ENCODE peak calls at places on chromosomes 7 and 10, in six cellular contexts. N is H1, F is K562, C is HL-60, P is GM12878, V is HepG2. K is an unnamed sample.

GRCh38 chr7:80830584-80831319 is 88.1 kb downstream of the SEMA3C start:
- DNase-seq in V (no peak), P (no peak), C (no peak), F (no peak), N (no peak), K (no peak)

GRCh38 chr10:126904807-126905686 is at the start of gene DOCK1:
- DNase-seq in P (no peak), C (no peak), N (peak), F (no peak), V (peak), K (peak)

GRCh38 chr10:75165684-75166622 is 44.6 kb upstream of the VDAC2 start:
- DNase-seq in P (peak), V (no peak), F (no peak), C (peak), N (no peak), K (peak)

GRCh38 chr7:102985176-102985783 is 72.5 kb downstream of the LRRC17 start:
- DNase-seq in N (no peak), C (no peak), F (no peak), V (no peak), P (no peak), K (no peak)

GRCh38 chr7:32591938-32592337 is 96.6 kb downstream of the AVL9 start:
- DNase-seq in N (no peak), C (no peak), F (no peak), P (no peak), V (no peak), K (no peak)

GRCh38 chr10:100482181-100482833 is 19.5 kb downstream of the WNT8B start:
- DNase-seq in P (no peak), C (no peak), V (peak), F (peak), N (peak), K (peak)

GRCh38 chr7:73572767-73573186 is 5.6 kb downstream of the TBL2 start:
- DNase-seq in V (no peak), F (peak), P (no peak), N (no peak), C (no peak), K (no peak)

GRCh38 chr7:30548762-30549344 is 44.2 kb upstream of the GGCT start:
- DNase-seq in N (peak), V (peak), P (no peak), F (peak), C (peak), K (peak)

GRCh38 chr7:105257338-105257737 is 131.4 kb downstream of the SRPK2 start:
- DNase-seq in F (no peak), N (no peak), C (no peak), P (no peak), V (no peak), K (peak)

GRCh38 chr10:117221156-117221711 is 19.7 kb upstream of the SLC18A2 start:
- DNase-seq in P (no peak), C (no peak), F (no peak), N (peak), V (peak), K (peak)

GRCh38 chr10:51786684-51787035 is 87.3 kb upstream of the CSTF2T start:
- DNase-seq in V (no peak), F (no peak), P (no peak), C (no peak), N (no peak), K (no peak)

GRCh38 chr7:1532456-1533254 is 2.2 kb downstream of the MAFK start:
- DNase-seq in F (no peak), P (no peak), C (peak), V (peak), N (no peak), K (no peak)

GRCh38 chr7:155795951-155796350 is 16.3 kb downstream of the SHH start:
- DNase-seq in N (no peak), P (no peak), V (no peak), C (no peak), F (no peak), K (peak)

GRCh38 chr7:97015279-97015678 is 9.4 kb downstream of the DLX5 start:
- DNase-seq in V (no peak), C (no peak), P (no peak), F (no peak), N (no peak), K (no peak)

GRCh38 chr7:97013025-97013424 is 7.7 kb downstream of the DLX6 start:
- DNase-seq in P (no peak), F (no peak), N (peak), V (no peak), C (no peak), K (no peak)

GRCh38 chr7:97013555-97013954 is 8.2 kb downstream of the DLX6 start:
- DNase-seq in N (no peak), F (no peak), C (no peak), V (no peak), P (no peak), K (no peak)

GRCh38 chr7:97012293-97013005 is 7.1 kb downstream of the DLX6 start:
- DNase-seq in F (no peak), N (peak), C (no peak), P (no peak), V (no peak), K (no peak)

GRCh38 chr7:97014145-97014544 is 8.8 kb downstream of the DLX6 start:
- DNase-seq in F (no peak), V (no peak), C (no peak), P (no peak), N (no peak), K (no peak)
- TF ChIP-seq GABPA in F (no peak), V (no peak), C (no peak), P (no peak), N (no peak), K (no peak)

DNA sequence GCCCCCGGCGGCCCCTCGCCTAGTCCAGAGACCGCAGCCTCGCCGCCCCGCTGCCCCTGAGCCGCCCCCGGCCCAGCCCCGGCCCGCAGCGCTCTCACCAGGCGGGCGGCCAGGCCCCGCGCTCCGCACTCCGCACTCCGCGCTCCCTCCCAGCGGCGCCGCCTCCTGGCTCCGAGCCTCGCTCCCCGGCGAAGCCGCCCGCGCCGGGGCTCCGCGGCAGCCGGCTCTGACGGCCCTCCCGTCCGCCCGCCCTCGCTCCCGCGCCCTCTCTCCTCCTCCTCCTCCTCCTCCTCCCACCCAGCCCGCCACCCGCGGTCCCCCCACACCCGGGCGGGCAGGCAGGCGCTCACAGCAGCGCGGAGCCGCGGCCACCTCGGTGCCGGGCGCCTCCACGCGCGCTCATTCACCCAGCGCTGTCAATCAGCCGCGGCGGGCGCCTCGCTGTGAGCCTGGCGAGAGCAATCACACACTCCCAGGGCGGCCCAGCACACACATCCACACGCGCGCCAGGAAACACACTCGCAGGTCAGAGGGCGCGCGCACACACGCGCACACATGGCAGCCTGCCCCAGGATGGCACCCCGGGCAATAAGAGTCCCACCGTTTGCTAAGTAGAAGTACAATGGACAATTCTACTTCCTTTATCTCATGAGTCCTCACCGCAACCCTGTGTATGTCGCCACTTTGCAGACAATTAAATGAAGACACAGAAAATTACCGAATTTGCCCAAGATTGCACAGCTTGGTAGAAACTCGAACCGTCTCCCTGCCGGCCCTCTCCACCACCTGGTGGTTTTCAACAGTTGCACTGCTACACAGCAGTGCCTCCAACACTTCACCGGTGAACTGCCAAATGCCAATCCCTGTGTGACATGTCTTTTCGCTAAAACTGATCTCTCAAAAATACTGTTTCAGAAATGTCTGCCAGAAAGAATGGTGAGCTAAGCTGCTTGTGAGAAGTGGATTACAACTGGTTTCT is at the start of gene PRRT4:
- DNase-seq in N (peak), V (no peak), F (peak), C (peak), P (no peak), K (peak)
- TF ChIP-seq GABPA in N (peak), V (no peak), F (no peak), C (no peak), P (no peak), K (no peak)

DNA sequence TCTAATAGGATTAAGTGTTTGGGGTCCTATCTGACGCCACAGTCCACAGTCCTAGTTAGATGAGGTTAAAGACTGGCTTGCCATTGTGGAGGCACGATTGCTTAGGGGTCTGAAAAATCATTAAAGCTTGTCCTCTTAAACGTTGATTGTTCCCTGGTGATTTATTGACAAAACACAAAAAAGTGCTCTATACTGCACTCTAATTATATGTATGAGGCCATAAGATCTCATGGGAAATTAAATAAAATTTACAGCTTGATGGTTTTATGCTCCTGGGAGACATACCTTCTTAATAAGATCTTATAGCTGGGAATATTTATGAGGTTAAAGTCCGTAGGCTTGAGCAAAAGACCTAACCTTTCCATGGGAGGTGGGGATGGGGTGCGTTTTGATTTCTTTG is 650.2 kb upstream of the GALNT17 start:
- DNase-seq in P (no peak), F (no peak), N (no peak), C (no peak), V (no peak), K (no peak)
- TF ChIP-seq GABPA in P (no peak), F (no peak), N (no peak), C (no peak), V (no peak), K (no peak)

GRCh38 chr7:137987011-137987334 is 14.9 kb downstream of the CREB3L2 start:
- DNase-seq in F (no peak), C (no peak), P (no peak), V (no peak), N (no peak), K (no peak)

GRCh38 chr7:137987563-137987962 is 14.3 kb downstream of the CREB3L2 start:
- DNase-seq in V (no peak), C (no peak), F (no peak), P (no peak), N (no peak), K (no peak)

GRCh38 chr7:137986252-137987010 is 15.5 kb downstream of the CREB3L2 start:
- DNase-seq in F (no peak), N (no peak), V (peak), P (no peak), C (no peak), K (no peak)

GRCh38 chr7:137989127-137989526 is 12.8 kb downstream of the CREB3L2 start:
- DNase-seq in P (no peak), C (no peak), V (no peak), F (peak), N (no peak), K (no peak)

DNA sequence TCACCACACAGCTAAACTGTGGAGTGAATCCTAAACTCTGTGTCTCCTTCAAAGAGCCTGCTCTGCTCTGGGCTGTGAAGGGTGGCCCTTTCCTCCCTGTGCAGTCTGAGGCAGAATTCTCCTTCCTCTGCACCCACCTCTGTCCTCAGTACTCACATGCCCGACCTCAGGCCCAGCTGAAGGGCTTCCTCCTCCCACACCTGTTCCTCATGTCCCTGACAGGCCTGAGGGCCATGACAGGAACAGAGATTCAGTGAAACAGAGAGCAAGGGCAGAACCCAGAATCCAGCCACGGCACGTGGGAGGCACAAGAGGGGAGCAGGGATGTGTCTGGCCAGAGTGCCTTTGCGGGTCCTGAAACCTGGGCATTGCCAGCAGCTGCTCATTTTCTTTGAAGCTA is 13.9 kb downstream of the CREB3L2 start:
- DNase-seq in P (peak), V (no peak), C (no peak), N (no peak), F (no peak), K (no peak)
- TF ChIP-seq GABPA in P (no peak), V (no peak), C (no peak), N (no peak), F (no peak), K (no peak)

GRCh38 chr10:10208156-10208555 is 809.5 kb upstream of the CELF2 start:
- DNase-seq in V (no peak), F (no peak), P (no peak), C (no peak), N (no peak), K (no peak)

GRCh38 chr10:10209152-10209551 is 808.5 kb upstream of the CELF2 start:
- DNase-seq in C (no peak), F (no peak), V (no peak), P (no peak), N (no peak), K (no peak)

GRCh38 chr10:10207538-10207937 is 810.1 kb upstream of the CELF2 start:
- DNase-seq in V (no peak), C (no peak), F (no peak), N (no peak), P (no peak), K (no peak)

GRCh38 chr10:10211409-10211808 is 806.3 kb upstream of the CELF2 start:
- DNase-seq in V (no peak), N (no peak), F (no peak), C (no peak), P (no peak), K (no peak)

GRCh38 chr10:10213237-10213636 is 804.4 kb upstream of the CELF2 start:
- DNase-seq in F (no peak), P (no peak), N (no peak), V (no peak), C (no peak), K (no peak)
- TF ChIP-seq GABPA in F (no peak), P (no peak), N (no peak), V (no peak), C (no peak), K (no peak)

DNA sequence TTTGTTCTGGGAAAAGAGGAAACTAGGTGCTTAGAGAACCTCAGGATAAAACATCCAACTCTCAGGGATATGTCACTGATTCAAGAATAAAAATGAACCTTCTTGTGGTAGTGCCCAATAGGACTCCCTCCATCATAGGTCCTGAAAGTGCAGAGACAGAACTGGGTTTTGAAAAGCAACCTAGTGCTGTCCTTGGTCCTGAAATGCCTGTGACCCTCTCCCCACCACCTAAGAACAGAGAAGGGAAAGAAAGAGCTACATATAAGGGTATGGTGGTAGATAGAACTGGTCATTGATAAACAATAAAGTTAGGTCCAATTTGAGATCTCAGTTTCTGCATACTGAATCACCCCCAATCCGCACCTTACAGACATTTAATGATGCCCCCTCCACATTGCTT is 953.3 kb downstream of the XPNPEP1 start:
- DNase-seq in N (peak), C (no peak), P (no peak), V (no peak), F (no peak), K (no peak)
- TF ChIP-seq GABPA in N (no peak), C (no peak), P (no peak), V (no peak), F (no peak), K (no peak)

K was measured in SK-N-SH.